ENCODE peak calls at places on chromosomes 16 and 17, in five cellular contexts. One of them, this sample, is unnamed.

GRCh38 chr17:61487161-61487654 is 35.0 kb downstream of the TBX4 start:
- DNase-seq in IMR-90: no peak
- DNase-seq in neural progenitor cell: no peak
- DNase-seq in endothelial cell of umbilical vein: no peak
- DNase-seq in uterus: no peak
- DNase-seq in this sample: no peak

GRCh38 chr16:30954993-30955392 is 2.6 kb upstream of the SETD1A start:
- DNase-seq in neural progenitor cell: no peak
- DNase-seq in IMR-90: no peak
- DNase-seq in uterus: no peak
- DNase-seq in endothelial cell of umbilical vein: no peak
- DNase-seq in this sample: no peak

GRCh38 chr17:80219013-80219776 is 938 bp downstream of the SGSH start:
- DNase-seq in endothelial cell of umbilical vein: peak; percentile 55
- DNase-seq in IMR-90: peak; percentile 80
- DNase-seq in uterus: peak; percentile 55
- DNase-seq in neural progenitor cell: no peak
- DNase-seq in this sample: peak; percentile 73

GRCh38 chr16:46817961-46818360 is 13.0 kb downstream of the C16orf87 start:
- DNase-seq in endothelial cell of umbilical vein: peak; percentile 16
- DNase-seq in IMR-90: peak; percentile 52
- DNase-seq in uterus: no peak
- DNase-seq in neural progenitor cell: no peak
- DNase-seq in this sample: peak; percentile 10

GRCh38 chr17:74354123-74354522 is 7.5 kb downstream of the BTBD17 start:
- DNase-seq in uterus: no peak
- DNase-seq in endothelial cell of umbilical vein: no peak
- DNase-seq in IMR-90: no peak
- DNase-seq in neural progenitor cell: peak; percentile 92
- DNase-seq in this sample: no peak

GRCh38 chr17:6862822-6863221 is 31.3 kb upstream of the TEKT1 start:
- DNase-seq in endothelial cell of umbilical vein: no peak
- DNase-seq in IMR-90: no peak
- DNase-seq in neural progenitor cell: no peak
- DNase-seq in uterus: no peak
- DNase-seq in this sample: no peak

GRCh38 chr17:28549274-28550132 is 2.9 kb downstream of the UNC119 start:
- DNase-seq in endothelial cell of umbilical vein: no peak
- DNase-seq in IMR-90: no peak
- DNase-seq in neural progenitor cell: peak; percentile 85
- DNase-seq in uterus: no peak
- DNase-seq in this sample: no peak

GRCh38 chr17:1727258-1727789 is 2.8 kb downstream of the WDR81 start:
- DNase-seq in neural progenitor cell: no peak
- DNase-seq in endothelial cell of umbilical vein: no peak
- DNase-seq in IMR-90: no peak
- DNase-seq in uterus: peak; percentile 17
- DNase-seq in this sample: no peak

GRCh38 chr17:77493901-77494663 is 353.3 kb downstream of the SEC14L1 start:
- DNase-seq in endothelial cell of umbilical vein: no peak
- DNase-seq in IMR-90: no peak
- DNase-seq in neural progenitor cell: no peak
- DNase-seq in uterus: peak; percentile 11
- DNase-seq in this sample: no peak

GRCh38 chr17:3835410-3836229 is 10.4 kb downstream of the NCBP3 start:
- DNase-seq in uterus: no peak
- DNase-seq in neural progenitor cell: no peak
- DNase-seq in IMR-90: no peak
- DNase-seq in endothelial cell of umbilical vein: no peak
- DNase-seq in this sample: no peak

GRCh38 chr17:4594406-4595349 is 10.3 kb downstream of the SMTNL2 start:
- DNase-seq in IMR-90: no peak
- DNase-seq in neural progenitor cell: peak; percentile 85
- DNase-seq in endothelial cell of umbilical vein: no peak
- DNase-seq in uterus: no peak
- DNase-seq in this sample: no peak

GRCh38 chr16:48318630-48319029 is 66.6 kb downstream of the SIAH1 start:
- DNase-seq in neural progenitor cell: no peak
- DNase-seq in uterus: no peak
- DNase-seq in endothelial cell of umbilical vein: peak; percentile 86
- DNase-seq in IMR-90: peak; percentile 54
- DNase-seq in this sample: peak; percentile 74

GRCh38 chr16:2210386-2211365 is at the start of gene BRICD5:
- DNase-seq in endothelial cell of umbilical vein: no peak
- DNase-seq in IMR-90: peak; percentile 19
- DNase-seq in neural progenitor cell: no peak
- DNase-seq in uterus: no peak
- DNase-seq in this sample: no peak

GRCh38 chr17:79171152-79171551 is 96.5 kb downstream of the ENGASE start:
- DNase-seq in neural progenitor cell: no peak
- DNase-seq in endothelial cell of umbilical vein: no peak
- DNase-seq in IMR-90: no peak
- DNase-seq in uterus: no peak
- DNase-seq in this sample: no peak

GRCh38 chr16:4306439-4307214 is 9.2 kb upstream of the GLIS2 start:
- DNase-seq in neural progenitor cell: peak; percentile 45
- DNase-seq in endothelial cell of umbilical vein: no peak
- DNase-seq in IMR-90: no peak
- DNase-seq in uterus: peak; percentile 35
- DNase-seq in this sample: no peak

GRCh38 chr17:44076716-44077594 is 6.4 kb downstream of the G6PC3 start:
- DNase-seq in uterus: no peak
- DNase-seq in IMR-90: no peak
- DNase-seq in endothelial cell of umbilical vein: no peak
- DNase-seq in neural progenitor cell: no peak
- DNase-seq in this sample: no peak

GRCh38 chr16:27722892-27723450 is 173.0 kb downstream of the KATNIP start:
- DNase-seq in endothelial cell of umbilical vein: no peak
- DNase-seq in IMR-90: no peak
- DNase-seq in uterus: no peak
- DNase-seq in neural progenitor cell: no peak
- DNase-seq in this sample: no peak

GRCh38 chr16:52837251-52837650 is 215.4 kb downstream of the CHD9NB start:
- DNase-seq in endothelial cell of umbilical vein: no peak
- DNase-seq in uterus: no peak
- DNase-seq in neural progenitor cell: no peak
- DNase-seq in IMR-90: peak; percentile 6
- DNase-seq in this sample: no peak

GRCh38 chr16:68800257-68800875 is 43.0 kb upstream of the TANGO6 start:
- DNase-seq in uterus: peak; percentile 66
- DNase-seq in IMR-90: peak; percentile 83
- DNase-seq in neural progenitor cell: peak; percentile 81
- DNase-seq in endothelial cell of umbilical vein: peak; percentile 69
- DNase-seq in this sample: peak; percentile 85

GRCh38 chr16:65319621-65320231 is 197.9 kb upstream of the CDH11 start:
- DNase-seq in IMR-90: no peak
- DNase-seq in neural progenitor cell: peak; percentile 18
- DNase-seq in uterus: no peak
- DNase-seq in endothelial cell of umbilical vein: no peak
- DNase-seq in this sample: no peak

GRCh38 chr17:36188891-36189306 is 7.7 kb downstream of the CCL3L1 start:
- DNase-seq in uterus: no peak
- DNase-seq in neural progenitor cell: no peak
- DNase-seq in endothelial cell of umbilical vein: no peak
- DNase-seq in IMR-90: no peak
- DNase-seq in this sample: no peak

GRCh38 chr16:50285406-50286003 is 19.2 kb downstream of the ADCY7 start:
- DNase-seq in uterus: no peak
- DNase-seq in neural progenitor cell: no peak
- DNase-seq in endothelial cell of umbilical vein: no peak
- DNase-seq in IMR-90: no peak
- DNase-seq in this sample: no peak

GRCh38 chr16:77306050-77306616 is 106.9 kb downstream of the SYCE1L start:
- DNase-seq in endothelial cell of umbilical vein: no peak
- DNase-seq in uterus: no peak
- DNase-seq in IMR-90: no peak
- DNase-seq in neural progenitor cell: no peak
- DNase-seq in this sample: no peak

GRCh38 chr17:38591759-38592241 is 14.0 kb downstream of the SRCIN1 start:
- DNase-seq in uterus: no peak
- DNase-seq in neural progenitor cell: no peak
- DNase-seq in endothelial cell of umbilical vein: no peak
- DNase-seq in IMR-90: no peak
- DNase-seq in this sample: peak; percentile 22

GRCh38 chr16:65042966-65043365 is 78.9 kb downstream of the CDH11 start:
- DNase-seq in uterus: no peak
- DNase-seq in IMR-90: no peak
- DNase-seq in neural progenitor cell: no peak
- DNase-seq in endothelial cell of umbilical vein: no peak
- DNase-seq in this sample: no peak

GRCh38 chr17:3695723-3696411 is at the start of gene P2RX5:
- DNase-seq in endothelial cell of umbilical vein: peak; percentile 30
- DNase-seq in uterus: no peak
- DNase-seq in neural progenitor cell: peak; percentile 76
- DNase-seq in IMR-90: no peak
- DNase-seq in this sample: no peak

GRCh38 chr17:7632492-7632894 is 2.6 kb downstream of the SHBG start:
- DNase-seq in IMR-90: peak; percentile 54
- DNase-seq in neural progenitor cell: peak; percentile 70
- DNase-seq in endothelial cell of umbilical vein: peak; percentile 24
- DNase-seq in uterus: no peak
- DNase-seq in this sample: peak; percentile 73

GRCh38 chr17:74859439-74860228 is at the start of gene GRIN2C:
- DNase-seq in IMR-90: no peak
- DNase-seq in endothelial cell of umbilical vein: no peak
- DNase-seq in neural progenitor cell: peak; percentile 52
- DNase-seq in uterus: no peak
- DNase-seq in this sample: no peak

GRCh38 chr17:77571562-77571981 is 386.9 kb upstream of the TNRC6C start:
- DNase-seq in neural progenitor cell: no peak
- DNase-seq in uterus: peak; percentile 33
- DNase-seq in endothelial cell of umbilical vein: peak; percentile 64
- DNase-seq in IMR-90: peak; percentile 6
- DNase-seq in this sample: peak; percentile 31

GRCh38 chr16:84303023-84303422 is 8.3 kb downstream of the WFDC1 start:
- DNase-seq in IMR-90: peak; percentile 73
- DNase-seq in endothelial cell of umbilical vein: no peak
- DNase-seq in neural progenitor cell: no peak
- DNase-seq in uterus: peak; percentile 25
- DNase-seq in this sample: no peak

GRCh38 chr17:3929181-3929580 is 12.9 kb upstream of the P2RX1 start:
- DNase-seq in uterus: no peak
- DNase-seq in IMR-90: no peak
- DNase-seq in endothelial cell of umbilical vein: no peak
- DNase-seq in neural progenitor cell: no peak
- DNase-seq in this sample: no peak

GRCh38 chr17:42848093-42848492 is 2.9 kb upstream of the AOC3 start:
- DNase-seq in uterus: no peak
- DNase-seq in IMR-90: no peak
- DNase-seq in endothelial cell of umbilical vein: no peak
- DNase-seq in neural progenitor cell: no peak
- DNase-seq in this sample: no peak

GRCh38 chr16:12021578-12022265 is 45.2 kb downstream of the SNX29 start:
- DNase-seq in uterus: no peak
- DNase-seq in endothelial cell of umbilical vein: no peak
- DNase-seq in neural progenitor cell: no peak
- DNase-seq in IMR-90: no peak
- DNase-seq in this sample: no peak

GRCh38 chr17:13266596-13266995 is 248.8 kb upstream of the ELAC2 start:
- DNase-seq in endothelial cell of umbilical vein: no peak
- DNase-seq in uterus: no peak
- DNase-seq in neural progenitor cell: no peak
- DNase-seq in IMR-90: peak; percentile 16
- DNase-seq in this sample: no peak
- H3K4me3 ChIP-seq in endothelial cell of umbilical vein: no peak overlapping the region
- H3K4me3 ChIP-seq in uterus: no peak overlapping the region
- H3K4me3 ChIP-seq in neural progenitor cell: no peak overlapping the region
- H3K4me3 ChIP-seq in IMR-90: no peak overlapping the region
- H3K4me3 ChIP-seq in this sample: no peak overlapping the region

GRCh38 chr17:76248013-76248782 is 7.9 kb upstream of the RNF157 start:
- DNase-seq in endothelial cell of umbilical vein: peak; percentile 39
- DNase-seq in neural progenitor cell: no peak
- DNase-seq in uterus: no peak
- DNase-seq in IMR-90: no peak
- DNase-seq in this sample: no peak
- TF ChIP-seq CTCF in endothelial cell of umbilical vein: no peak
- TF ChIP-seq CTCF in neural progenitor cell: no peak
- TF ChIP-seq CTCF in uterus: no peak
- TF ChIP-seq CTCF in IMR-90: no peak
- TF ChIP-seq CTCF in this sample: peak; percentile 29

DNA sequence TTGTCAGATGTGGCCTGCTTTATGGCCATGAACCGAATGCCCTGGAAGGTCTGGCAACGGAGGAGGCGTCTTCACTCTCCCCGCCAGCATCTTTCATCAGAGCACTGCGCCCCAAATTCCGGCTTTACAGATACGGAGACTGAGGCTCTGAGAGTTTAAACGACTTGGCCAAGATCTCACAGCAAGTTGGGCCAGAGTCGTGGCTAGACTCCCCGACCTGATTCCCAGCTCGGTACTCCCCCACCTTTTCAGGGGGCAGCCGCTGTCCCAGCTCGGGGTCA is 1.7 kb downstream of the NGFR start:
- DNase-seq in neural progenitor cell: no peak
- DNase-seq in IMR-90: no peak
- DNase-seq in endothelial cell of umbilical vein: no peak
- DNase-seq in uterus: no peak
- DNase-seq in this sample: no peak
- H3K4me3 ChIP-seq in neural progenitor cell: peak overlapping the region; percentile 88
- H3K4me3 ChIP-seq in IMR-90: no peak overlapping the region
- H3K4me3 ChIP-seq in endothelial cell of umbilical vein: no peak overlapping the region
- H3K4me3 ChIP-seq in uterus: peak overlapping the region; percentile 39
- H3K4me3 ChIP-seq in this sample: no peak overlapping the region

GRCh38 chr17:17401271-17401781 is 75.5 kb upstream of the MED9 start:
- DNase-seq in neural progenitor cell: peak; percentile 26
- DNase-seq in uterus: no peak
- DNase-seq in IMR-90: no peak
- DNase-seq in endothelial cell of umbilical vein: no peak
- DNase-seq in this sample: no peak
- TF ChIP-seq CTCF in neural progenitor cell: peak; percentile 35
- TF ChIP-seq CTCF in uterus: no peak
- TF ChIP-seq CTCF in IMR-90: peak; percentile 5
- TF ChIP-seq CTCF in endothelial cell of umbilical vein: no peak
- TF ChIP-seq CTCF in this sample: no peak

GRCh38 chr17:55175788-55176425 is 88.9 kb upstream of the HLF start:
- DNase-seq in neural progenitor cell: no peak
- DNase-seq in endothelial cell of umbilical vein: no peak
- DNase-seq in uterus: no peak
- DNase-seq in IMR-90: no peak
- DNase-seq in this sample: no peak
- H3K4me3 ChIP-seq in neural progenitor cell: no peak overlapping the region
- H3K4me3 ChIP-seq in endothelial cell of umbilical vein: no peak overlapping the region
- H3K4me3 ChIP-seq in uterus: no peak overlapping the region
- H3K4me3 ChIP-seq in IMR-90: no peak overlapping the region
- H3K4me3 ChIP-seq in this sample: no peak overlapping the region

DNA sequence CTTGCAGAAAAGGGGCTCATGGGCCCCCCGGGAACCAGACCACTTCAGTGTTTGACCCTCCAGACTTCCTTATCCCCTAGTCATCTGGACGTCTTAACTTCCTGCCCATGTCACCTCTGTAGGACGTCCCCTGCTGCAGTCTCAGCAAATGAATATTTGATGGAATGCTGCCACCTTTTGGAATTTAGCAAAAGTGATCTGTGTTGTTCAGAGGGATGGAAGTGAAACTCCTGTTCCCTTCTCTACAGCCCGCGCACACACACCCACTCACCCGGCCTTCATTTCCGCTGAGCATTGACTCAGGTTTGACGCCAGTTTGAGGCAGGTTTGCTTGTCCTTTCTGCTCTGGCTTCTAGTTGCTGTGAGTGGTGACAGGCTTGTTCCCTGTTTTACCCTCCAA is 507.2 kb upstream of the EEF2KMT start:
- DNase-seq in uterus: no peak
- DNase-seq in neural progenitor cell: peak; percentile 70
- DNase-seq in endothelial cell of umbilical vein: no peak
- DNase-seq in IMR-90: no peak
- DNase-seq in this sample: no peak
- TF ChIP-seq CTCF in uterus: no peak
- TF ChIP-seq CTCF in neural progenitor cell: peak; percentile 65
- TF ChIP-seq CTCF in endothelial cell of umbilical vein: no peak
- TF ChIP-seq CTCF in IMR-90: no peak
- TF ChIP-seq CTCF in this sample: no peak

This sample was measured in fibroblast of pulmonary artery.